ENCODE peak calls at places on chromosomes 4 and X, in four cellular contexts. I, U, H and X are unnamed samples.

GRCh38 chr4:37971202-37971601 is 11.0 kb downstream of the PTTG2 start:
- DNase-seq in H (no peak), U (no peak), I (no peak), X (no peak)

GRCh38 chrX:137166591-137166990 is 132.8 kb upstream of the GPR101 start:
- DNase-seq in H (no peak), I (no peak), U (peak), X (no peak)

GRCh38 chrX:131617182-131617581 is 73.3 kb downstream of the OR13H1 start:
- DNase-seq in U (no peak), H (no peak), I (no peak), X (no peak)

GRCh38 chr4:78693777-78694456 is 82.2 kb upstream of the BMP2K start:
- DNase-seq in H (no peak), I (no peak), U (no peak), X (no peak)

GRCh38 chrX:152813211-152813610 is 17.3 kb downstream of the CETN2 start:
- DNase-seq in H (no peak), I (no peak), U (no peak), X (no peak)

GRCh38 chr4:72888331-72888730 is 181.2 kb downstream of the COX18 start:
- DNase-seq in U (no peak), H (no peak), I (no peak), X (no peak)

GRCh38 chr4:1872918-1873269 is 1.7 kb downstream of the NSD2 start:
- DNase-seq in H (no peak), U (no peak), I (no peak), X (no peak)

GRCh38 chrX:123976671-123977316 is 15.3 kb downstream of the STAG2 start:
- DNase-seq in U (no peak), I (no peak), H (no peak), X (no peak)

GRCh38 chr4:143089291-143089690 is 95.4 kb upstream of the USP38 start:
- DNase-seq in I (no peak), U (peak), H (no peak), X (no peak)

GRCh38 chr4:125704726-125705125 is 390.0 kb downstream of the FAT4 start:
- DNase-seq in U (no peak), I (no peak), H (no peak), X (no peak)

DNA sequence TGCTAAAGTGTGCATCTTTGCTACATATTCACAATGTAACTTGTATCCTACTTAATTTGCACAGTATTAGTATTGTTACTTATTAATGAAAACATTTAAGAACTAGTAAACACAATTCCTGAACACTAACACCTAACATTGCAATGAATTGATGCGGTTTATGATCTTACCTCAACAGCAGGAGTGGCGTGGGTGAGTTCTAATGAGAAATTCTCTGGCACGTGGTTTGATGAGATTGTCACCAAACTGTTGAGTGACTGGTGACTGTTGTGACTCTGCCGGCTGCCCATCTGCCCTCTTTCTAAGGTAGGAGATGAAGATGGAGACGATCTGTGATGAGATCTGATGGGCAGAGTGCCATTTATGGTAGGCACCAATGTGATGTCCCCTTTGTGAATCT is 2.9 kb downstream of the PCDH18 start:
- DNase-seq in H (no peak), U (no peak), I (no peak), X (no peak)
- H3K27ac ChIP-seq in H (peak), U (no peak), I (no peak), X (peak)

GRCh38 chr4:163179207-163179606 is 12.5 kb upstream of the NAF1 start:
- DNase-seq in H (no peak), I (no peak), U (no peak), X (no peak)

GRCh38 chr4:163172666-163173065 is 6.0 kb upstream of the NAF1 start:
- DNase-seq in H (no peak), U (no peak), I (no peak), X (no peak)

GRCh38 chr4:163171590-163171989 is 4.9 kb upstream of the NAF1 start:
- DNase-seq in H (no peak), I (no peak), U (no peak), X (no peak)

GRCh38 chr4:163175971-163176958 is 9.6 kb upstream of the NAF1 start:
- DNase-seq in I (no peak), H (no peak), U (peak), X (no peak)

GRCh38 chr4:163173713-163174112 is 7.0 kb upstream of the NAF1 start:
- DNase-seq in U (no peak), H (no peak), I (no peak), X (no peak)
- TF ChIP-seq CTCF in U (no peak), H (no peak), I (no peak), X (no peak)

GRCh38 chr4:165077034-165077578 is 23.4 kb downstream of the TRIM75 start:
- DNase-seq in H (no peak), U (no peak), I (no peak), X (no peak)

DNA sequence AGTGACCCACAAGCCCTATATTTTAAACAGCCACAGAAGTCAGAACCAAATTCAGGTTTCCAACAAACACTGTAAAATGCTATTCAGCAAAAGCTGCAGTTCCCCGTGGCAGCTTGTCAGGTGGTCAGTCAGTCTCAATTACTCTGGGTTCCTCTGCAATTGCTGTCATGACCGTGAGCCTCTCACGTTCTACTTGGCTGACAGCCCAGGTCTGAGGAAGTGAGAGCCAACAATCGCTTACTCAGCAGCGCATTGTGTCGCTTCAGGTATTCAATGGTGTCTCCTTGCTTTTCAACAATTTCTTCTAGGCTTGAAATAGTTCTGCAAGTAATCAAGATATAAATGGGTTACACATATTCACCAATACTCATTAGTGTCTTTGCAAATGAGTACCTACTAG is 25.8 kb downstream of the TRIM75 start:
- DNase-seq in I (no peak), H (no peak), U (peak), X (peak)
- H3K4me3 ChIP-seq in I (no peak), H (no peak), U (no peak), X (no peak)

GRCh38 chrX:47574096-47574553 is 8.1 kb upstream of the TIMP1 start:
- DNase-seq in U (peak), H (no peak), I (no peak), X (no peak)

GRCh38 chrX:47573334-47574095 is 8.7 kb upstream of the TIMP1 start:
- DNase-seq in H (peak), U (peak), I (no peak), X (no peak)

GRCh38 chrX:47576021-47576898 is 6.0 kb upstream of the TIMP1 start:
- DNase-seq in I (no peak), H (no peak), U (no peak), X (no peak)

GRCh38 chrX:47572773-47573333 is 9.4 kb upstream of the TIMP1 start:
- DNase-seq in U (no peak), I (no peak), H (no peak), X (no peak)

GRCh38 chrX:47574609-47575325 is 7.5 kb upstream of the TIMP1 start:
- DNase-seq in U (peak), H (no peak), I (no peak), X (no peak)
- H3K27ac ChIP-seq in U (peak), H (peak), I (no peak), X (peak)

GRCh38 chrX:114615765-114616164 is 31.9 kb downstream of the HTR2C start:
- DNase-seq in I (no peak), H (no peak), U (no peak), X (no peak)

DNA sequence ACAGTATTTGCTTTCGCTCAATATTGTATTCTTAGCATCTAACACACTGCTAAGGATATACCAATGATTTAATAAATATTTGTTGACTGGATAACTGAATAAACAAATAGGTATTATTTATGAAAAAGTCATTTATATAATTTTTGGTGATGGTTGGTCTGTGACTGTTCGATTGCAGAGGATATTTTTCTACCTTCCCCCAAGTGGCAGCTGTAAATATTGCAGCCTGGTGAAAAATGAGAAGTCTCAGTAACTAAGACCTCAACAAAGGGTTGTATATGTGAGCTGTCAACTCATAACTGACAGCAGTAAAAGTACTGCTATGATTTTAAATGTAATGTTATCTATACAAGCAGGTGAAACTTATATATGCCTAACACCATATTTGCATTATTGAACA is 36.0 kb downstream of the HTR2C start:
- DNase-seq in U (peak), I (no peak), H (no peak), X (no peak)
- TF ChIP-seq CTCF in U (peak), I (no peak), H (no peak), X (no peak)

GRCh38 chr4:10099521-10100325 is 16.9 kb downstream of the WDR1 start:
- DNase-seq in H (no peak), U (no peak), I (no peak), X (no peak)
- H3K4me3 ChIP-seq in H (no peak), U (no peak), I (no peak), X (no peak)